ENCODE peak calls at places on chromosomes 7 and 10, in nine cellular contexts. H, L, E, D, P, T, S, C and R are unnamed samples.

GRCh38 chr7:47950714-47951113 is 2.4 kb upstream of the PKD1L1 start:
- DNase-seq in S (peak), D (no peak), L (peak), P (no peak), E (no peak), T (no peak), H (no peak), C (no peak), R (no peak)

GRCh38 chr7:24952464-24952863 is 27.5 kb downstream of the OSBPL3 start:
- DNase-seq in D (no peak), H (no peak), P (no peak), L (no peak), E (no peak), S (no peak), C (no peak), T (no peak), R (no peak)

GRCh38 chr10:31121797-31122586 is 90.3 kb upstream of the ZNF438 start:
- DNase-seq in E (peak), L (no peak), S (no peak), P (no peak), H (no peak), C (no peak), D (no peak), T (no peak), R (no peak)

GRCh38 chr7:35505031-35505430 is 189.9 kb downstream of the HERPUD2 start:
- DNase-seq in S (no peak), H (no peak), P (no peak), T (no peak), L (no peak), D (no peak), E (no peak), C (no peak), R (no peak)

GRCh38 chr10:36942616-36943015 is 182.8 kb upstream of the ANKRD30A start:
- DNase-seq in E (no peak), S (no peak), H (no peak), D (no peak), T (no peak), C (no peak), P (no peak), L (no peak), R (no peak)

GRCh38 chr7:47536705-47537611 is 45.0 kb downstream of the TNS3 start:
- DNase-seq in E (peak), P (no peak), S (peak), D (no peak), C (no peak), H (no peak), L (peak), T (no peak), R (no peak)

GRCh38 chr10:57880441-57881301 is 387.0 kb downstream of the IPMK start:
- DNase-seq in T (no peak), H (no peak), L (no peak), C (no peak), S (peak), D (no peak), E (no peak), P (no peak), R (no peak)

GRCh38 chr10:30538086-30538485 is 91.5 kb downstream of the LYZL2 start:
- DNase-seq in P (no peak), H (no peak), S (peak), E (no peak), T (no peak), L (no peak), D (no peak), C (no peak), R (no peak)

GRCh38 chr10:72692057-72692891 is at the start of gene MCU:
- DNase-seq in H (peak), S (peak), D (peak), C (peak), T (peak), E (peak), L (peak), P (peak), R (peak)

GRCh38 chr7:33061282-33061928 is 1.2 kb downstream of the NT5C3A start:
- DNase-seq in H (no peak), P (no peak), C (no peak), E (no peak), D (no peak), S (no peak), L (no peak), T (no peak), R (no peak)

GRCh38 chr7:107258737-107259136 is 89.9 kb downstream of the HBP1 start:
- DNase-seq in T (no peak), H (no peak), P (no peak), S (no peak), E (no peak), D (no peak), L (no peak), C (no peak), R (no peak)

GRCh38 chr7:25009271-25009670 is 29.3 kb upstream of the OSBPL3 start:
- DNase-seq in C (no peak), E (peak), S (peak), T (no peak), D (no peak), P (no peak), H (no peak), L (no peak), R (no peak)

GRCh38 chr10:1598393-1599153 is 138.8 kb downstream of the ADARB2 start:
- DNase-seq in L (no peak), H (no peak), S (no peak), E (no peak), T (no peak), C (no peak), P (no peak), D (no peak), R (no peak)

GRCh38 chr10:106551501-106551900 is 613.0 kb downstream of the SORCS1 start:
- DNase-seq in P (no peak), L (no peak), S (no peak), C (no peak), H (no peak), D (no peak), T (no peak), E (no peak), R (no peak)

GRCh38 chr7:78125884-78126283 is 327.3 kb downstream of the PHTF2 start:
- DNase-seq in E (peak), P (no peak), C (no peak), H (no peak), T (no peak), L (no peak), D (peak), S (peak), R (no peak)

GRCh38 chr10:96850825-96851224 is 18.7 kb downstream of the LCOR start:
- DNase-seq in T (no peak), C (no peak), S (peak), E (peak), L (no peak), D (no peak), P (no peak), H (no peak), R (no peak)

GRCh38 chr7:727104-727805 is at the start of gene PRKAR1B:
- DNase-seq in D (peak), P (peak), T (no peak), E (no peak), L (no peak), C (peak), S (no peak), H (no peak), R (peak)

GRCh38 chr7:54622696-54623309 is 80.6 kb downstream of the VSTM2A start:
- DNase-seq in E (no peak), P (no peak), L (no peak), C (no peak), D (no peak), T (no peak), S (no peak), H (no peak), R (no peak)

GRCh38 chr7:29812185-29812876 is 6.0 kb downstream of the WIPF3 start:
- DNase-seq in C (no peak), H (no peak), T (no peak), L (no peak), S (no peak), E (peak), D (peak), P (no peak), R (no peak)

GRCh38 chr10:31134303-31134928 is 102.8 kb upstream of the ZNF438 start:
- DNase-seq in D (no peak), E (peak), L (no peak), P (no peak), C (no peak), H (no peak), T (peak), S (peak), R (no peak)

GRCh38 chr10:93701903-93702277 is 502 bp downstream of the FRA10AC1 start:
- DNase-seq in P (peak), L (no peak), C (no peak), D (no peak), T (no peak), E (peak), H (no peak), S (peak), R (no peak)

GRCh38 chr7:44236333-44236728 is 35.6 kb downstream of the YKT6 start:
- DNase-seq in L (no peak), H (no peak), D (no peak), C (no peak), P (no peak), S (no peak), T (no peak), E (no peak), R (no peak)

GRCh38 chr10:99527526-99528255 is 5.1 kb upstream of the NKX2-3 start:
- DNase-seq in L (no peak), E (no peak), T (no peak), D (no peak), C (no peak), P (no peak), H (no peak), S (peak), R (no peak)

GRCh38 chr7:107318523-107319160 is 149.8 kb downstream of the HBP1 start:
- DNase-seq in C (no peak), P (no peak), S (peak), T (no peak), D (no peak), H (no peak), L (no peak), E (peak), R (no peak)

GRCh38 chr7:29637374-29637773 is 73.7 kb downstream of the PRR15 start:
- DNase-seq in S (no peak), H (no peak), T (no peak), C (no peak), L (no peak), E (no peak), D (no peak), P (no peak), R (no peak)

GRCh38 chr10:124290095-124290795 is 128.5 kb downstream of the OAT start:
- DNase-seq in E (no peak), L (peak), T (no peak), D (peak), H (no peak), P (no peak), S (no peak), C (no peak), R (no peak)

GRCh38 chr10:72449842-72450495 is 95.2 kb upstream of the DNAJB12 start:
- DNase-seq in H (no peak), E (no peak), P (no peak), C (no peak), D (no peak), T (no peak), S (no peak), L (no peak), R (no peak)